ENCODE peak calls at places on chromosomes 1 and 21, in four cellular contexts. A is GM12892, J is SK-N-SH, M is GM12891. R is an unnamed sample.

GRCh38 chr1:112141301-112141700 is 151.8 kb upstream of the KCND3 start:
- DNase-seq in M (no peak), A (no peak), J (no peak), R (no peak)

GRCh38 chr1:77888429-77889239 is at the start of gene NEXN:
- DNase-seq in J (peak; percentile 84), M (peak; percentile 39), A (peak; percentile 36), R (no peak)

GRCh38 chr1:186050360-186050759 is 316.2 kb downstream of the HMCN1 start:
- DNase-seq in A (no peak), M (no peak), J (no peak), R (no peak)

GRCh38 chr1:172108494-172108893 is 267.2 kb downstream of the DNM3 start:
- DNase-seq in A (no peak), M (no peak), J (no peak), R (no peak)

GRCh38 chr1:59879556-59879955 is 47.0 kb downstream of the CYP2J2 start:
- DNase-seq in J (peak; percentile 26), M (no peak), A (no peak), R (no peak)

GRCh38 chr1:168400139-168400538 is 119.5 kb downstream of the TBX19 start:
- DNase-seq in J (no peak), M (no peak), A (no peak), R (no peak)

GRCh38 chr1:54851406-54851805 is 35.6 kb downstream of the DHCR24 start:
- DNase-seq in J (no peak), A (no peak), M (no peak), R (no peak)

GRCh38 chr1:15096293-15096692 is 57.3 kb upstream of the TMEM51 start:
- DNase-seq in A (no peak), J (no peak), M (no peak), R (no peak)

GRCh38 chr1:229433364-229434004 is 410 bp downstream of the ACTA1 start:
- DNase-seq in A (no peak), J (no peak), M (no peak), R (no peak)

GRCh38 chr1:172821609-172822274 is 162.8 kb downstream of the FASLG start:
- DNase-seq in J (peak; percentile 24), A (no peak), M (no peak), R (no peak)

GRCh38 chr1:18635833-18636671 is 5.4 kb downstream of the PAX7 start:
- DNase-seq in M (no peak), A (no peak), J (peak; percentile 73), R (no peak)

GRCh38 chr1:32753532-32754281 is 51.1 kb upstream of the SYNC start:
- DNase-seq in J (peak; percentile 100), M (peak; percentile 96), A (peak; percentile 94), R (no peak)

GRCh38 chr1:161803181-161803580 is 37.1 kb downstream of the ATF6 start:
- DNase-seq in J (no peak), A (no peak), M (no peak), R (no peak)

GRCh38 chr1:154351363-154352068 is 26.2 kb downstream of the ATP8B2 start:
- DNase-seq in J (no peak), A (no peak), M (no peak), R (no peak)

GRCh38 chr1:185463433-185463832 is 146.4 kb upstream of the IVNS1ABP start:
- DNase-seq in M (no peak), A (no peak), J (no peak), R (no peak)

GRCh38 chr21:37155216-37155615 is 82.2 kb downstream of the TTC3 start:
- DNase-seq in A (no peak), M (no peak), J (no peak), R (no peak)
- TF ChIP-seq TAF1 in A (no peak), M (no peak), J (no peak), R (no peak)

GRCh38 chr1:146001734-146002133 is 5.4 kb upstream of the TXNIP start:
- DNase-seq in A (no peak), J (no peak), M (no peak), R (no peak)
- TF ChIP-seq TAF1 in A (no peak), J (no peak), M (no peak), R (no peak)

GRCh38 chr1:21311016-21311415 is 20.8 kb upstream of the ECE1 start:
- DNase-seq in M (no peak), A (no peak), J (no peak), R (no peak)

GRCh38 chr1:21314797-21315396 is 24.6 kb upstream of the ECE1 start:
- DNase-seq in M (no peak), J (no peak), A (no peak), R (no peak)

GRCh38 chr1:21312407-21312992 is 22.2 kb upstream of the ECE1 start:
- DNase-seq in M (no peak), J (no peak), A (no peak), R (no peak)

GRCh38 chr1:21313886-21314796 is 23.9 kb upstream of the ECE1 start:
- DNase-seq in A (no peak), J (no peak), M (no peak), R (no peak)

DNA sequence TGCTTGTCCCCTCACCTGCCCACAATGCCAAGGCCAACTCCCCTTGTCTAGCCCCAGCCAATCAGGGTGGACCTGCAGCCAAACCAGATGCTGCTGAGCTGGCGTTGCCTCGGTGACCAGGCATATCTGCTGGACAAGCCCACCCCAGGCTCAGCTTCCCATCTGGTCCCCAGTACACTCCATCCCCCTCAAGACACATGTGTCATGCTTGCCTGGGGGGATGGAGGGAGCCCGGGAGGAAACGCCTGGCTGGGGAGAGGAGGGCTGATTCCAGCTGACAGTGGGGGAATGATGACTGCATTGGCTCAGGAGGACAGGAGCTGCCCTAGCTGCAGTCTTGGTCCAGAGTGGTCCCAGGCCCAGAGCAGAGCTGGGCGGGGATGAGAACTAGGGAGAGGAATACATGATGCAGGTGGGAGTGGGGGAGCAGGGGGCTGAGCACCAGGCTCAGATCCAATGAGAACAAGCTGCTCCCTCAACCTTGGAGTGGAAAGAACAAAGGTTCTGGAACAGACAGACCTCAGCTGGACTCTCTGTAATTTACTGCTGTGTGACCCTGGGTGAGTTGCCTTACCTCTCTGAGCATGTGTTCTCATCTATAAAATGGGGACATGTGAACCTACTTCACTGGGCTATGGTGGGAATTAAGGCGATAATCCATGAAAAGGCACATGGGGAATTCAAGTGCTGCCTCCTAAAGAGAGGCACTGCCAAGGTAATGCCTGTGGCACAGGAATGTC is 23.1 kb upstream of the ECE1 start:
- DNase-seq in J (peak; percentile 92), M (no peak), A (no peak), R (no peak)
- TF ChIP-seq TAF1 in J (no peak), M (no peak), A (no peak), R (no peak)

DNA sequence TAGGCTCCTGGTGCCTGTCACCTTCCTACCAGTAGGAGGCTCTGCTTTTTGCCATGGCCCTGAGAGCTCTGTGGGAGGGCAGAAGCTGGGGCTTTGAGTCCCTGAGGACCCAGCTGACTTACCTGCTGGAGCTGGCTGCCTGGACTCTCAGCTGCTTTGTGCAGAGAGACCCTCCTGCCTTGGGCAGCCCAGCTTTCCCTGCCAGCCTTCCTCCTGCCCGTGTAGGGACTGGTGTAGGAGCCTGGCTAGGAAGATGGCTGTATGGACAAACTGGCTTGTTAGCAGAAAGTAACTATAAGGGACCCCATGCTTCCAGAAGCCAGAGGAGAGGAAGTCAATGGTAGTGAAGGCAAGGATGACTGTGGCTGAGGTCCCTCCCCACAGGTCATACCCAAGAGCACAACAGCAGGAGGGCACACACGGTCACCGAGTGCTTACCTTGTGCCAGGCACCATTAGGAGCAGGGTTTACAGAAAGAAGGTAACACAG is 9.7 kb upstream of the CELSR2 start:
- DNase-seq in A (peak; percentile 21), J (peak; percentile 55), M (no peak), R (no peak)
- TF ChIP-seq TAF1 in A (no peak), J (no peak), M (no peak), R (no peak)

GRCh38 chr21:45986316-45987051 is 4.9 kb downstream of the COL6A1 start:
- DNase-seq in A (no peak), M (no peak), J (no peak), R (no peak)
- TF ChIP-seq TAF1 in A (no peak), M (no peak), J (no peak), R (no peak)

GRCh38 chr21:29181799-29182470 is 51.5 kb downstream of the MAP3K7CL start:
- DNase-seq in A (no peak), J (no peak), M (no peak), R (no peak)
- TF ChIP-seq TAF1 in A (no peak), J (peak; percentile 68), M (no peak), R (no peak)